ENCODE peak calls at places on chromosomes 2 and 18, in four cellular contexts. H is RCC 7860; T is hypothalamus; J is stimulated activated CD8-positive, alpha-beta memory T cell treated with anti-CD3 and anti-CD28 coated beads, Interleukin-15, amount 100 ng/mL, for 24 hours. B is an unnamed sample.

GRCh38 chr2:27715318-27716165 is 51.9 kb downstream of the SLC4A1AP start:
- DNase-seq in T (no peak), H (no peak), J (no peak), B (no peak)

GRCh38 chr2:67650292-67651133 is 253.4 kb downstream of the ETAA1 start:
- DNase-seq in H (peak), J (no peak), T (peak), B (peak)

GRCh38 chr18:46160050-46160798 is 56.0 kb downstream of the HAUS1 start:
- DNase-seq in T (no peak), J (no peak), H (no peak), B (no peak)

GRCh38 chr2:158214431-158214830 is 112.8 kb downstream of the UPP2 start:
- DNase-seq in J (no peak), T (no peak), H (no peak), B (no peak)

GRCh38 chr18:13809521-13810252 is 14.3 kb upstream of the MC5R start:
- DNase-seq in H (no peak), J (no peak), T (no peak), B (no peak)

GRCh38 chr2:238370482-238371372 is 50.4 kb downstream of the TRAF3IP1 start:
- DNase-seq in J (no peak), T (peak), H (no peak), B (peak)

GRCh38 chr2:153872311-153873061 is 764 bp downstream of the GALNT13 start:
- DNase-seq in H (no peak), T (no peak), J (no peak), B (no peak)

GRCh38 chr2:30282081-30282480 is 50.7 kb downstream of the LBH start:
- DNase-seq in J (no peak), H (no peak), T (no peak), B (no peak)

GRCh38 chr2:140338827-140339226 is 1558.6 kb upstream of the NXPH2 start:
- DNase-seq in T (no peak), H (no peak), J (no peak), B (no peak)

GRCh38 chr2:675460-675859 is 1.7 kb downstream of the TMEM18 start:
- DNase-seq in J (no peak), T (no peak), H (no peak), B (no peak)

GRCh38 chr2:1586251-1586945 is 157.9 kb downstream of the PXDN start:
- DNase-seq in J (no peak), H (no peak), T (no peak), B (no peak)

GRCh38 chr2:100013892-100014677 is 128.3 kb downstream of the AFF3 start:
- DNase-seq in J (no peak), H (peak), T (no peak), B (no peak)

GRCh38 chr18:52237551-52237950 is 102.4 kb upstream of the DCC start:
- DNase-seq in J (no peak), T (no peak), H (no peak), B (no peak)

GRCh38 chr18:27185025-27185763 is at the start of gene CHST9:
- DNase-seq in H (no peak), J (no peak), T (no peak), B (peak)

GRCh38 chr2:226526731-226527130 is 272.9 kb downstream of the IRS1 start:
- DNase-seq in T (no peak), H (no peak), J (no peak), B (no peak)

GRCh38 chr2:10608273-10608672 is 81.5 kb downstream of the NOL10 start:
- DNase-seq in T (no peak), J (no peak), H (no peak), B (no peak)

GRCh38 chr2:20490300-20491181 is 43.7 kb downstream of the RHOB start:
- DNase-seq in H (peak), T (no peak), J (no peak), B (peak)

GRCh38 chr18:13300029-13300428 is 81.5 kb downstream of the LDLRAD4 start:
- DNase-seq in T (no peak), J (no peak), H (no peak), B (no peak)

GRCh38 chr2:10058251-10059015 is 15.1 kb downstream of the KLF11 start:
- DNase-seq in H (no peak), J (no peak), T (no peak), B (no peak)

GRCh38 chr2:239605976-239606375 is 205.2 kb upstream of the HDAC4 start:
- DNase-seq in H (no peak), T (no peak), J (no peak), B (no peak)

GRCh38 chr2:82731824-82732223 is 1727.3 kb downstream of the SUCLG1 start:
- DNase-seq in T (no peak), H (no peak), J (no peak), B (no peak)

GRCh38 chr18:48921305-48922202 is 29.2 kb downstream of the SMAD7 start:
- DNase-seq in T (no peak), J (no peak), H (no peak), B (no peak)

GRCh38 chr2:74333175-74333574 is 10.0 kb downstream of the SLC4A5 start:
- DNase-seq in H (no peak), T (no peak), J (no peak), B (no peak)

GRCh38 chr2:3959372-3959771 is 256.0 kb downstream of the DCDC2C start:
- DNase-seq in H (peak), T (no peak), J (no peak), B (no peak)

GRCh38 chr2:9552491-9553178 is 3.0 kb downstream of the ADAM17 start:
- DNase-seq in J (no peak), H (peak), T (no peak), B (no peak)

GRCh38 chr2:105739944-105740734 is 4.6 kb upstream of the NCK2 start:
- DNase-seq in H (no peak), J (no peak), T (no peak), B (no peak)

GRCh38 chr2:26694001-26694400 is 1.5 kb downstream of the KCNK3 start:
- DNase-seq in J (no peak), T (no peak), H (no peak), B (no peak)

GRCh38 chr2:211049321-211050018 is 493.1 kb downstream of the CPS1 start:
- DNase-seq in H (no peak), T (no peak), J (no peak), B (no peak)

GRCh38 chr18:28124239-28125029 is 52.5 kb downstream of the CDH2 start:
- DNase-seq in H (no peak), J (no peak), T (no peak), B (no peak)

GRCh38 chr2:205864511-205864910 is 182.2 kb downstream of the NRP2 start:
- DNase-seq in T (no peak), J (no peak), H (no peak), B (no peak)

GRCh38 chr2:231359948-231360347 is 35.6 kb upstream of the B3GNT7 start:
- DNase-seq in H (no peak), T (no peak), J (no peak), B (no peak)